ENCODE peak calls at places on chromosomes 5 and 9, in eight cellular contexts. I, J, H, O, E, A, V and Y are unnamed samples. For H3K27me3, the result is how much of the 10 kb centered on the place peaks cover.

GRCh38 chr9:126605792-126606482 is 7.8 kb upstream of the LMX1B start:
- DNase-seq in E (no peak), J (no peak), I (no peak), A (no peak), H (no peak), V (no peak), O (no peak), Y (no peak)

GRCh38 chr9:90830051-90830450 is 28.4 kb downstream of the SYK start:
- DNase-seq in I (no peak), V (no peak), J (no peak), E (no peak), H (no peak), O (peak), A (no peak), Y (no peak)

GRCh38 chr9:32968101-32969011 is 33.1 kb downstream of the APTX start:
- DNase-seq in A (peak), V (peak), H (peak), I (peak), J (no peak), E (peak), O (no peak), Y (no peak)

GRCh38 chr9:70123695-70124094 is 80.0 kb downstream of the MAMDC2 start:
- DNase-seq in I (no peak), V (no peak), A (no peak), E (no peak), J (no peak), H (no peak), O (no peak), Y (no peak)

GRCh38 chr5:148984333-148984732 is 78.5 kb downstream of the SH3TC2 start:
- DNase-seq in V (no peak), J (peak), E (no peak), A (peak), O (peak), I (no peak), H (no peak), Y (no peak)

GRCh38 chr9:119164716-119165115 is 204.5 kb downstream of the BRINP1 start:
- DNase-seq in E (no peak), O (no peak), A (no peak), J (no peak), H (no peak), V (no peak), I (no peak), Y (no peak)

GRCh38 chr9:107211331-107211730 is 71.7 kb upstream of the RAD23B start:
- DNase-seq in I (no peak), V (no peak), J (no peak), A (no peak), E (no peak), H (no peak), O (no peak), Y (no peak)

GRCh38 chr5:174520420-174521396 is 203.7 kb upstream of the MSX2 start:
- DNase-seq in A (peak), J (no peak), V (no peak), I (peak), H (no peak), O (peak), E (peak), Y (no peak)

GRCh38 chr5:131984945-131985665 is 26.4 kb downstream of the ACSL6 start:
- DNase-seq in I (no peak), A (no peak), O (no peak), J (no peak), H (no peak), E (no peak), V (no peak), Y (no peak)

GRCh38 chr9:68500457-68501158 is 40.1 kb downstream of the TMEM252 start:
- DNase-seq in H (no peak), E (no peak), O (no peak), V (no peak), A (no peak), J (no peak), I (no peak), Y (no peak)

GRCh38 chr5:168153263-168153930 is 138.0 kb upstream of the WWC1 start:
- DNase-seq in O (no peak), I (no peak), E (no peak), V (no peak), J (no peak), A (peak), H (no peak), Y (no peak)

GRCh38 chr9:90659626-90660364 is 17.2 kb upstream of the DIRAS2 start:
- DNase-seq in H (no peak), I (no peak), J (peak), A (no peak), E (no peak), V (no peak), O (no peak), Y (no peak)

GRCh38 chr5:35319231-35320002 is 89.1 kb upstream of the PRLR start:
- DNase-seq in J (peak), E (no peak), O (no peak), A (no peak), V (peak), I (peak), H (no peak), Y (no peak)

GRCh38 chr5:154273028-154273617 is 82.6 kb downstream of the GALNT10 start:
- DNase-seq in J (no peak), V (no peak), A (peak), I (peak), O (no peak), H (no peak), E (no peak), Y (no peak)

GRCh38 chr5:82334856-82335255 is 56.7 kb upstream of the RPS23 start:
- DNase-seq in I (no peak), H (no peak), E (no peak), A (no peak), V (no peak), O (no peak), J (no peak), Y (no peak)

GRCh38 chr9:124242331-124243194 is 15.2 kb upstream of the NEK6 start:
- DNase-seq in A (peak), O (peak), E (no peak), I (peak), J (no peak), V (no peak), H (no peak), Y (no peak)

GRCh38 chr9:129671519-129671918 is 6.1 kb downstream of the PRRX2 start:
- DNase-seq in I (no peak), O (no peak), A (no peak), E (no peak), V (no peak), H (no peak), J (no peak), Y (no peak)

GRCh38 chr9:95131023-95131943 is 186.2 kb downstream of the FANCC start:
- DNase-seq in V (peak), A (peak), J (no peak), H (peak), I (peak), E (peak), O (peak), Y (no peak)

GRCh38 chr5:52893105-52893504 is 96.0 kb upstream of the ITGA2 start:
- DNase-seq in E (no peak), O (no peak), H (no peak), V (no peak), A (no peak), I (no peak), J (no peak), Y (no peak)

GRCh38 chr5:123512631-123513461 is 869 bp downstream of the CSNK1G3 start:
- DNase-seq in A (peak), H (peak), O (peak), I (peak), V (no peak), E (no peak), J (peak), Y (peak)

GRCh38 chr9:25964239-25964638 is 286.0 kb upstream of the TUSC1 start:
- DNase-seq in I (peak), H (no peak), A (peak), V (no peak), J (peak), E (peak), O (peak), Y (no peak)

GRCh38 chr9:113580041-113580953 is 116.8 kb downstream of the RGS3 start:
- DNase-seq in I (peak), J (no peak), V (peak), A (no peak), O (no peak), H (peak), E (peak), Y (peak)

GRCh38 chr9:107870927-107871720 is 381.6 kb upstream of the KLF4 start:
- DNase-seq in E (no peak), J (no peak), A (no peak), O (no peak), I (peak), H (no peak), V (no peak), Y (no peak)

GRCh38 chr9:101587644-101588043 is 7.1 kb downstream of the PPP3R2 start:
- DNase-seq in O (no peak), A (no peak), I (no peak), H (no peak), E (no peak), V (no peak), J (no peak), Y (no peak)

GRCh38 chr5:40834391-40834848 is 602 bp downstream of the RPL37 start:
- DNase-seq in J (no peak), O (no peak), H (peak), V (no peak), I (peak), E (no peak), A (no peak), Y (no peak)

GRCh38 chr5:103340717-103341397 is 82.3 kb downstream of the MACIR start:
- DNase-seq in I (no peak), V (no peak), O (no peak), H (no peak), A (no peak), E (no peak), J (no peak), Y (no peak)

GRCh38 chr5:22916393-22916792 is 63.2 kb upstream of the CDH12 start:
- DNase-seq in O (no peak), J (no peak), E (no peak), H (no peak), A (no peak), V (no peak), I (no peak), Y (no peak)

GRCh38 chr5:3302228-3302627 is 293.4 kb upstream of the IRX1 start:
- DNase-seq in H (no peak), O (no peak), A (peak), J (no peak), I (no peak), E (no peak), V (no peak), Y (no peak)
- H3K27me3 ChIP-seq in H (under half), O (under half), A (under half), J (under half), I (under half), E (under half), V (under half), Y (under half)

DNA sequence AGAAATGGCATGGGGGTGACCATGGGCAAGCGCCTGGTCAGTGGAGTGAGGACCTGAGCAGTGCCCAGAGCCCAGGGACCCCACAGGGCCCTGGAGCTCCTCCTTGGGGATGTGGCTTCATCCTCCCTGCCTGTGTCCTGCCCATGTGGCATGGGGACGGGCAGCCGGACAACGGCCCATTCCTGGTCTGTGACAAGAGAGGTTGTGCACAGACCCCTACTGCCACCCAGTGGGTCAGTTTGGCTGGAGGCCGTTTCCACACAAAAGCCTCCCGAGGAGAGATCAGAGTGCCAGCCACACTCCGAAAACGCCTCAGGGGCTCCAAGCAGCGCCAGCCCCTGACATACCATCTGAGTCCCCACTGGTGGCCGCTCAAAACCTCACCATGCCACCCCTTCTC is 19.8 kb downstream of the SLC6A18 start:
- DNase-seq in A (peak), H (no peak), O (no peak), V (no peak), E (no peak), J (no peak), I (peak), Y (no peak)
- H3K27me3 ChIP-seq in A (under half), H (under half), O (under half), V (under half), E (under half), J (under half), I (under half), Y (under half)

GRCh38 chr5:31502506-31502905 is 29.4 kb downstream of the DROSHA start:
- DNase-seq in H (no peak), E (no peak), A (no peak), V (no peak), J (no peak), O (no peak), I (no peak), Y (no peak)
- H3K27me3 ChIP-seq in H (under half), E (under half), A (under half), V (under half), J (under half), O (under half), I (under half), Y (under half)

GRCh38 chr9:97928968-97929604 is 6.8 kb upstream of the TRMO start:
- DNase-seq in O (no peak), V (no peak), H (no peak), A (no peak), E (no peak), I (no peak), J (no peak), Y (no peak)

GRCh38 chr9:97935291-97935690 is 2.7 kb downstream of the HEMGN start:
- DNase-seq in I (no peak), V (no peak), H (no peak), A (no peak), E (no peak), J (no peak), O (no peak), Y (no peak)

GRCh38 chr9:97930972-97931371 is 7.0 kb downstream of the HEMGN start:
- DNase-seq in H (no peak), V (no peak), I (peak), O (no peak), J (no peak), E (no peak), A (no peak), Y (no peak)

GRCh38 chr9:97934321-97935115 is 3.5 kb downstream of the HEMGN start:
- DNase-seq in I (no peak), A (peak), O (no peak), V (no peak), E (no peak), H (no peak), J (no peak), Y (no peak)

DNA sequence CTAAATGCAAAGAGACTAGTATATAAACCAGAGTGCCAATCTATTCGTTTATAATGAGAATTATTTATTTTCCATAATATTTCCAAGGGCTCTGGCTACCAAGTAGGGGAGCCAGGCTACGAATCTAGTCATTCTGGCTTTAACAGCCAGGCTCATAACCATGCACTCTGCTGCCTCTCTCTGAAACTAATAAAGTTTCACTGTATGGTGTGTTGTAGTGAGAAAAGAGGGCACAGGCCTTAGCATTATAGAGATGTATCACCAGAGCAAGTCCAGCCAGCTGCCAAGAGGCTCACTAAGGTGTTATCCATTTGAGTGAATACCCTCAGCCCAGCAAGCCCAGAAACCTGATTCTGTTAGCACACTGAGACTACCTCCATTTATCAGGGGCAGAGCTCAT is 4.4 kb downstream of the HEMGN start:
- DNase-seq in E (no peak), I (no peak), H (no peak), O (no peak), V (no peak), A (no peak), J (no peak), Y (no peak)
- H3K27me3 ChIP-seq in E (under half), I (under half), H (under half), O (under half), V (under half), A (half or more), J (under half), Y (under half)